ENCODE peak calls at places on chromosomes 11 and 22, in four cellular contexts. H is IMR-90, T is mesenchymal stem cell, M is H1. X is an unnamed sample.

GRCh38 chr11:34439521-34440258 is 956 bp downstream of the CAT start:
- DNase-seq in M (no peak), H (no peak), T (no peak), X (peak; percentile 2)

GRCh38 chr22:45240137-45240809 is 421 bp downstream of the KIAA0930 start:
- DNase-seq in M (peak; percentile 65), H (no peak), T (peak; percentile 43), X (no peak)

GRCh38 chr22:22928666-22929380 is 41.2 kb downstream of the IGLL5 start:
- DNase-seq in H (peak; percentile 16), M (no peak), T (no peak), X (no peak)

GRCh38 chr22:24466831-24467249 is 28.3 kb upstream of the UPB1 start:
- DNase-seq in H (peak; percentile 74), T (peak; percentile 81), M (no peak), X (no peak)

GRCh38 chr11:64306876-64307622 is 1.7 kb downstream of the ESRRA start:
- DNase-seq in H (no peak), T (no peak), M (no peak), X (no peak)

GRCh38 chr11:113637636-113638035 is 68.5 kb downstream of the TMPRSS5 start:
- DNase-seq in H (no peak), M (no peak), T (no peak), X (no peak)

GRCh38 chr11:62269654-62270278 is at the start of gene SCGB2A2:
- DNase-seq in H (no peak), M (no peak), T (no peak), X (no peak)

GRCh38 chr11:119671561-119672015 is 57.4 kb downstream of the NECTIN1 start:
- DNase-seq in H (peak; percentile 55), M (no peak), T (peak; percentile 52), X (no peak)

GRCh38 chr11:72421351-72421750 is 13.0 kb downstream of the CLPB start:
- DNase-seq in H (peak; percentile 20), M (no peak), T (no peak), X (no peak)

GRCh38 chr11:16981651-16982194 is 32.5 kb downstream of the PLEKHA7 start:
- DNase-seq in T (peak; percentile 8), H (peak; percentile 14), M (no peak), X (peak; percentile 76)

GRCh38 chr11:119205080-119205479 is 1.1 kb upstream of the CBL start:
- DNase-seq in T (no peak), H (no peak), M (no peak), X (no peak)

GRCh38 chr22:33073989-33074391 is 15.8 kb upstream of the SYN3 start:
- DNase-seq in H (no peak), M (no peak), T (no peak), X (no peak)

GRCh38 chr22:37676691-37677627 is 1.5 kb downstream of the LGALS1 start:
- DNase-seq in T (peak; percentile 98), H (peak; percentile 98), M (peak; percentile 87), X (peak; percentile 74)

GRCh38 chr11:83464181-83464580 is 178.0 kb upstream of the CCDC90B start:
- DNase-seq in T (no peak), M (no peak), H (no peak), X (no peak)

GRCh38 chr22:40634119-40634903 is 2.2 kb downstream of the MRTFA start:
- DNase-seq in H (no peak), M (no peak), T (no peak), X (no peak)
- H3K23ac ChIP-seq in H (peak overlapping the region; percentile 22), M (no peak overlapping the region), T (no peak overlapping the region), X (no peak overlapping the region)

DNA sequence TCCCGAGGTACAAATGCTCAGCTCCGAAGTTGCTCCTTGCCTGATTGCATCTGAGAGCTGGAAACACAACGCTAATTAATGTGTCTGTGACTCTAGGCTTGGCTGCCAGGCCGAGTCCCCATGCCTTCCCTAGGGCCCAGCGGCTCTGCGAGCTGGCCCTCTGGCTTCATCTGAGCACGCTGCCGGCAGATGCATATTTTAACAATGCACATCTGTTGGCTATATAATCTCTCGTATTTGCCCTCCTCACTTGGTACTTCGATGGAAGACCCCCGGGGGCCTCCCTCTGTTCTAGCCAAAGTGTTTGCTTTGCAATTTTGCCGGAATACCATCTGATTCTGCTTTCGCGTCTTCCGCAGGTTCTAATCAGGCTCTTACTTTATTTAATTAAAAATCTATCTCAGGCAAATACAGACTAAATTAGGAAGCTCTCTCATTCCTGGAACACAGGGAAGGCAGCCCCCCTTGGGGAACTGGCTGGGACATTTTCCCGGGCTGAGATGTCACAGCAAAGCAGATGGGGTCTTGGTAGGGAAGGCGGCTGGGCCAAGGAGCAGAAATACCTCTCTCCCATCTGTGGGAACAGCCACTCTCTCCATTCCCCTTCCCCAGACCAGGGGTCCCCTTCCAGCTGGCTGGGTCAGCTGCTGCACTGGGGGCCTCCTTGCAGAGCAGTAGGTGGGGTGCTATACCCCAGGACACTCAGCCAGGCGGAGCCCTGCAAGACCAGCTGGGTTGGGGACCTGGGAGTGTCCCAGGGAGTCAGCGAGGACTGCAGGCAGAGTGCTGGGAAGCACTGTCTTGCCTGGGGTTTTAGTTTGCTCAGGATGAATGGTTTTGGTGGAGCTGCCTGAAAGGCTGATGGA is 162.9 kb downstream of the ST3GAL4 start:
- DNase-seq in H (no peak), M (no peak), T (no peak), X (no peak)
- H3K23ac ChIP-seq in H (no peak overlapping the region), M (no peak overlapping the region), T (no peak overlapping the region), X (no peak overlapping the region)

GRCh38 chr11:73980001-73980960 is 2.4 kb downstream of the UCP2 start:
- DNase-seq in H (peak; percentile 20), M (no peak), T (peak; percentile 41), X (no peak)
- H3K23ac ChIP-seq in H (no peak overlapping the region), M (no peak overlapping the region), T (no peak overlapping the region), X (no peak overlapping the region)

GRCh38 chr11:22192642-22193347 is at the start of gene ANO5:
- DNase-seq in M (peak; percentile 87), T (no peak), H (no peak), X (peak; percentile 66)
- H3K23ac ChIP-seq in M (no peak within 1 kb of the TSS), T (peak within 1 kb of the TSS; percentile 46), H (no peak within 1 kb of the TSS), X (peak within 1 kb of the TSS; percentile 34)

DNA sequence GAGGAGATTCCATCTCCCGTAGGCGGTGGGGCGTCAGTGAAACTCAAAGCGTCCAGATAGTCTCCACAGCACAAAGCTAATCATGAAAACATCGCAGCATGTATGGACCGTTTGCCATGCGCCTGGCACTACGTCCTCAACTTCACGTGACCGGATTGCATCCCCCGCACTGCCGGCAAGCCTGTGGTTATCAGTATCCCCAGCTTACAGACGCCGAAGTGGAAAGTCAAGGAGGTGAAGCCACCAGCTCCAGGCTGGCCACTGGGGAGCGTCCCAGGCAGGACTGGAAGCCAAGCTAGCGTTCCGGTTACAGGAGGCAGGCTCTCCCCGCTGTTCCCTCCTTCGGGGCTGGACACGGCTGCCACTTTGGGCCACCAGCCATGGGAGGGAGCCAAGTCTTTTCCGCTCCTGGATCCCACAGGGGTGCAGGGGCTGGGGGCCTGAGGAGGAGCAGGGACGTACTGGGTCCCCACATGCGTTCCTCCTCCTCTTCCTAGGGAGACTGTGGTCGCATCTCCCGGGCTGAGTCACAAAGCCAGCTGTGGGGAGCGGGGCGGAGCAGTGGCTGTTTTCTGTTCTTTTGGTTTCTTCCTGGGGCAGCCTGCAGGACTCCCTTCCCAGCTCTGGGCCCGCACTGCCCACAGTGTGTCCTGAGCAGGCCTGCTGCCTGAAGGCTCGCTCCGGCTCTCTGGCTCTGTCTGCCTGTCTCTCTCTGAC is 4.3 kb upstream of the OSBPL5 start:
- DNase-seq in M (no peak), H (peak; percentile 73), T (peak; percentile 81), X (no peak)
- H3K23ac ChIP-seq in M (no peak overlapping the region), H (peak overlapping the region; percentile 19), T (no peak overlapping the region), X (peak overlapping the region; percentile 83)

GRCh38 chr11:3149852-3150188 is 15.3 kb downstream of the OSBPL5 start:
- DNase-seq in M (no peak), H (no peak), T (no peak), X (no peak)
- H3K23ac ChIP-seq in M (peak overlapping the region; percentile 77), H (no peak overlapping the region), T (no peak overlapping the region), X (peak overlapping the region; percentile 82)